ENCODE peak calls at places on chromosome 18, in ten cellular contexts. One of them, this sample, is unnamed.

GRCh38 chr18:61635901-61636528 is 256.8 kb downstream of the RNF152 start:
- DNase-seq in Jurkat, Clone E6-1: peak
- DNase-seq in PC-3: peak
- DNase-seq in left ventricle myocardium inferior: peak
- DNase-seq in psoas muscle: no peak
- DNase-seq in fibroblast of villous mesenchyme: peak
- DNase-seq in MG63: peak
- DNase-seq in pancreas: peak
- DNase-seq in GM23248: peak
- DNase-seq in HCT116: peak
- DNase-seq in this sample: no peak

GRCh38 chr18:30903566-30903965 is 139.0 kb downstream of the DSC3 start:
- DNase-seq in Jurkat, Clone E6-1: no peak
- DNase-seq in PC-3: peak
- DNase-seq in left ventricle myocardium inferior: no peak
- DNase-seq in psoas muscle: no peak
- DNase-seq in fibroblast of villous mesenchyme: no peak
- DNase-seq in MG63: peak
- DNase-seq in pancreas: no peak
- DNase-seq in GM23248: peak
- DNase-seq in HCT116: peak
- DNase-seq in this sample: no peak

GRCh38 chr18:34911081-34911480 is 130.1 kb upstream of the MAPRE2 start:
- DNase-seq in Jurkat, Clone E6-1: no peak
- DNase-seq in PC-3: no peak
- DNase-seq in left ventricle myocardium inferior: no peak
- DNase-seq in psoas muscle: no peak
- DNase-seq in fibroblast of villous mesenchyme: no peak
- DNase-seq in MG63: no peak
- DNase-seq in pancreas: no peak
- DNase-seq in GM23248: no peak
- DNase-seq in HCT116: no peak
- DNase-seq in this sample: no peak

GRCh38 chr18:76979111-76979751 is 153.4 kb downstream of the MBP start:
- DNase-seq in Jurkat, Clone E6-1: no peak
- DNase-seq in PC-3: no peak
- DNase-seq in left ventricle myocardium inferior: no peak
- DNase-seq in psoas muscle: no peak
- DNase-seq in fibroblast of villous mesenchyme: no peak
- DNase-seq in MG63: no peak
- DNase-seq in pancreas: no peak
- DNase-seq in GM23248: no peak
- DNase-seq in HCT116: no peak
- DNase-seq in this sample: no peak

GRCh38 chr18:25817571-25818237 is 272.7 kb downstream of the SS18 start:
- DNase-seq in Jurkat, Clone E6-1: no peak
- DNase-seq in PC-3: no peak
- DNase-seq in left ventricle myocardium inferior: no peak
- DNase-seq in psoas muscle: no peak
- DNase-seq in fibroblast of villous mesenchyme: no peak
- DNase-seq in MG63: no peak
- DNase-seq in pancreas: no peak
- DNase-seq in GM23248: no peak
- DNase-seq in HCT116: no peak
- DNase-seq in this sample: no peak

GRCh38 chr18:25234740-25235345 is 117.1 kb downstream of the ZNF521 start:
- DNase-seq in Jurkat, Clone E6-1: no peak
- DNase-seq in PC-3: no peak
- DNase-seq in left ventricle myocardium inferior: no peak
- DNase-seq in psoas muscle: no peak
- DNase-seq in fibroblast of villous mesenchyme: no peak
- DNase-seq in MG63: no peak
- DNase-seq in pancreas: no peak
- DNase-seq in GM23248: no peak
- DNase-seq in HCT116: no peak
- DNase-seq in this sample: no peak

GRCh38 chr18:50917021-50917420 is 38.1 kb downstream of the ME2 start:
- DNase-seq in Jurkat, Clone E6-1: no peak
- DNase-seq in PC-3: peak
- DNase-seq in left ventricle myocardium inferior: no peak
- DNase-seq in psoas muscle: no peak
- DNase-seq in fibroblast of villous mesenchyme: no peak
- DNase-seq in MG63: no peak
- DNase-seq in pancreas: no peak
- DNase-seq in GM23248: no peak
- DNase-seq in HCT116: no peak
- DNase-seq in this sample: no peak

GRCh38 chr18:62963522-62963921 is 248.2 kb downstream of the PHLPP1 start:
- DNase-seq in Jurkat, Clone E6-1: no peak
- DNase-seq in PC-3: no peak
- DNase-seq in left ventricle myocardium inferior: no peak
- DNase-seq in psoas muscle: no peak
- DNase-seq in fibroblast of villous mesenchyme: peak
- DNase-seq in MG63: no peak
- DNase-seq in pancreas: no peak
- DNase-seq in GM23248: no peak
- DNase-seq in HCT116: no peak
- DNase-seq in this sample: no peak

GRCh38 chr18:22094375-22094767 is 75.0 kb upstream of the GATA6 start:
- DNase-seq in Jurkat, Clone E6-1: no peak
- DNase-seq in PC-3: no peak
- DNase-seq in left ventricle myocardium inferior: no peak
- DNase-seq in psoas muscle: no peak
- DNase-seq in fibroblast of villous mesenchyme: no peak
- DNase-seq in MG63: no peak
- DNase-seq in pancreas: no peak
- DNase-seq in GM23248: no peak
- DNase-seq in HCT116: no peak
- DNase-seq in this sample: no peak

GRCh38 chr18:57437433-57437781 is 2.2 kb downstream of the ONECUT2 start:
- DNase-seq in Jurkat, Clone E6-1: no peak
- DNase-seq in PC-3: no peak
- DNase-seq in left ventricle myocardium inferior: no peak
- DNase-seq in psoas muscle: no peak
- DNase-seq in fibroblast of villous mesenchyme: no peak
- DNase-seq in MG63: no peak
- DNase-seq in pancreas: no peak
- DNase-seq in GM23248: no peak
- DNase-seq in HCT116: no peak
- DNase-seq in this sample: no peak

GRCh38 chr18:28331551-28331950 is 154.6 kb upstream of the CDH2 start:
- DNase-seq in Jurkat, Clone E6-1: no peak
- DNase-seq in PC-3: no peak
- DNase-seq in left ventricle myocardium inferior: no peak
- DNase-seq in psoas muscle: no peak
- DNase-seq in fibroblast of villous mesenchyme: no peak
- DNase-seq in MG63: no peak
- DNase-seq in pancreas: no peak
- DNase-seq in GM23248: no peak
- DNase-seq in HCT116: no peak
- DNase-seq in this sample: no peak

GRCh38 chr18:30601541-30601940 is 441.0 kb downstream of the DSC3 start:
- DNase-seq in Jurkat, Clone E6-1: no peak
- DNase-seq in PC-3: no peak
- DNase-seq in left ventricle myocardium inferior: no peak
- DNase-seq in psoas muscle: no peak
- DNase-seq in fibroblast of villous mesenchyme: no peak
- DNase-seq in MG63: no peak
- DNase-seq in pancreas: no peak
- DNase-seq in GM23248: no peak
- DNase-seq in HCT116: no peak
- DNase-seq in this sample: no peak

GRCh38 chr18:28019425-28020108 is 157.4 kb downstream of the CDH2 start:
- DNase-seq in Jurkat, Clone E6-1: no peak
- DNase-seq in PC-3: peak
- DNase-seq in left ventricle myocardium inferior: no peak
- DNase-seq in psoas muscle: no peak
- DNase-seq in fibroblast of villous mesenchyme: no peak
- DNase-seq in MG63: no peak
- DNase-seq in pancreas: no peak
- DNase-seq in GM23248: no peak
- DNase-seq in HCT116: no peak
- DNase-seq in this sample: no peak

GRCh38 chr18:78586596-78586995 is 393.0 kb upstream of the SALL3 start:
- DNase-seq in Jurkat, Clone E6-1: peak
- DNase-seq in PC-3: no peak
- DNase-seq in left ventricle myocardium inferior: no peak
- DNase-seq in psoas muscle: no peak
- DNase-seq in fibroblast of villous mesenchyme: no peak
- DNase-seq in MG63: no peak
- DNase-seq in pancreas: no peak
- DNase-seq in GM23248: no peak
- DNase-seq in HCT116: no peak
- DNase-seq in this sample: no peak

GRCh38 chr18:27707201-27707600 is 469.7 kb downstream of the CDH2 start:
- DNase-seq in Jurkat, Clone E6-1: no peak
- DNase-seq in PC-3: peak
- DNase-seq in left ventricle myocardium inferior: no peak
- DNase-seq in psoas muscle: no peak
- DNase-seq in fibroblast of villous mesenchyme: peak
- DNase-seq in MG63: no peak
- DNase-seq in pancreas: no peak
- DNase-seq in GM23248: peak
- DNase-seq in HCT116: no peak
- DNase-seq in this sample: no peak

GRCh38 chr18:68763082-68763481 is 34.8 kb upstream of the CCDC102B start:
- DNase-seq in Jurkat, Clone E6-1: no peak
- DNase-seq in PC-3: peak
- DNase-seq in left ventricle myocardium inferior: no peak
- DNase-seq in psoas muscle: no peak
- DNase-seq in fibroblast of villous mesenchyme: no peak
- DNase-seq in MG63: no peak
- DNase-seq in pancreas: no peak
- DNase-seq in GM23248: peak
- DNase-seq in HCT116: no peak
- DNase-seq in this sample: no peak

GRCh38 chr18:3066391-3067079 is 53.6 kb upstream of the LPIN2 start:
- DNase-seq in Jurkat, Clone E6-1: no peak
- DNase-seq in PC-3: no peak
- DNase-seq in left ventricle myocardium inferior: no peak
- DNase-seq in psoas muscle: no peak
- DNase-seq in fibroblast of villous mesenchyme: no peak
- DNase-seq in MG63: no peak
- DNase-seq in pancreas: no peak
- DNase-seq in GM23248: no peak
- DNase-seq in HCT116: no peak
- DNase-seq in this sample: no peak

GRCh38 chr18:13270279-13270911 is 51.8 kb downstream of the LDLRAD4 start:
- DNase-seq in Jurkat, Clone E6-1: no peak
- DNase-seq in PC-3: no peak
- DNase-seq in left ventricle myocardium inferior: no peak
- DNase-seq in psoas muscle: no peak
- DNase-seq in fibroblast of villous mesenchyme: no peak
- DNase-seq in MG63: no peak
- DNase-seq in pancreas: no peak
- DNase-seq in GM23248: no peak
- DNase-seq in HCT116: no peak
- DNase-seq in this sample: no peak

GRCh38 chr18:5457467-5457957 is 86.3 kb downstream of the EPB41L3 start:
- DNase-seq in Jurkat, Clone E6-1: no peak
- DNase-seq in PC-3: no peak
- DNase-seq in left ventricle myocardium inferior: no peak
- DNase-seq in psoas muscle: no peak
- DNase-seq in fibroblast of villous mesenchyme: no peak
- DNase-seq in MG63: no peak
- DNase-seq in pancreas: no peak
- DNase-seq in GM23248: no peak
- DNase-seq in HCT116: no peak
- DNase-seq in this sample: no peak
- H3K4me3 ChIP-seq in Jurkat, Clone E6-1: no peak
- H3K4me3 ChIP-seq in PC-3: no peak
- H3K4me3 ChIP-seq in left ventricle myocardium inferior: no peak
- H3K4me3 ChIP-seq in psoas muscle: no peak
- H3K4me3 ChIP-seq in fibroblast of villous mesenchyme: no peak
- H3K4me3 ChIP-seq in MG63: no peak
- H3K4me3 ChIP-seq in pancreas: no peak
- H3K4me3 ChIP-seq in GM23248: no peak
- H3K4me3 ChIP-seq in HCT116: no peak
- H3K4me3 ChIP-seq in this sample: no peak

GRCh38 chr18:80009661-80010550 is 21.5 kb upstream of the TXNL4A start:
- DNase-seq in Jurkat, Clone E6-1: no peak
- DNase-seq in PC-3: peak
- DNase-seq in left ventricle myocardium inferior: peak
- DNase-seq in psoas muscle: peak
- DNase-seq in fibroblast of villous mesenchyme: peak
- DNase-seq in MG63: peak
- DNase-seq in pancreas: peak
- DNase-seq in GM23248: peak
- DNase-seq in HCT116: peak
- DNase-seq in this sample: no peak
- H3K4me3 ChIP-seq in Jurkat, Clone E6-1: no peak
- H3K4me3 ChIP-seq in PC-3: no peak
- H3K4me3 ChIP-seq in left ventricle myocardium inferior: no peak
- H3K4me3 ChIP-seq in psoas muscle: no peak
- H3K4me3 ChIP-seq in fibroblast of villous mesenchyme: no peak
- H3K4me3 ChIP-seq in MG63: no peak
- H3K4me3 ChIP-seq in pancreas: no peak
- H3K4me3 ChIP-seq in GM23248: peak
- H3K4me3 ChIP-seq in HCT116: no peak
- H3K4me3 ChIP-seq in this sample: no peak

DNA sequence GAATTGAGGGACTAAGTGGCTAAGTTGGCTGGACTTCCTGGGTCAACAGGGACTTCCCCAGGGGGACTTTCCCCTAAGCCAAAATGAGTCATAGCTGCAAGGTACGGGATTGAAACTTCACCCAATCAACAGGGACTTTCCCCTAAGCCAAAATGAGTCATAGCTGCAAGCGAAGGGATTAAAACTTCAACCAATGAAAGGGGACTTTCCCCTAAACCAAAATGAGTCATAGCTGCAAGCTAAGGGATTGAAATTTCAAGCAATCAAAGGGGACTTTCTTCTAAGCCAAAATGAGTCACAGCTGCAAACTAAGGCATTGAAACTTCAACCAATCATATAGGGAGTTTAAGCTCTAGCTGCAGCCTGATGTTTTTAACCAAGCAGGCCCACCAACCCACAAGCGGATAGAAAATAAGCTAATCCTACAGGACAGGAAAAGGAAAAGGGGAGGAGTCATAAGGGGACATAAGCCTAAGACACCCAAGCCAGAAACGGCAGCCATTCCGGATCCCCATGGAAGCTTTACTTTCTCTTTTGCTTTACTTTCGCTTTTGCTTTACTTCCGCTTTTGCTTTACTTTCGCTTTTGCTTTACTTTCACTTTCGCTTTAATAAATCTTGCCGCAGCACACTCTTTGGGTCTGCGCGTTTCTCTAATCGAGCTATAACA is 1375.4 kb upstream of the CELF4 start:
- DNase-seq in Jurkat, Clone E6-1: no peak
- DNase-seq in PC-3: peak
- DNase-seq in left ventricle myocardium inferior: no peak
- DNase-seq in psoas muscle: no peak
- DNase-seq in fibroblast of villous mesenchyme: no peak
- DNase-seq in MG63: peak
- DNase-seq in pancreas: peak
- DNase-seq in GM23248: peak
- DNase-seq in HCT116: peak
- DNase-seq in this sample: no peak
- H3K4me3 ChIP-seq in Jurkat, Clone E6-1: no peak
- H3K4me3 ChIP-seq in PC-3: no peak
- H3K4me3 ChIP-seq in left ventricle myocardium inferior: no peak
- H3K4me3 ChIP-seq in psoas muscle: no peak
- H3K4me3 ChIP-seq in fibroblast of villous mesenchyme: no peak
- H3K4me3 ChIP-seq in MG63: no peak
- H3K4me3 ChIP-seq in pancreas: no peak
- H3K4me3 ChIP-seq in GM23248: no peak
- H3K4me3 ChIP-seq in HCT116: peak
- H3K4me3 ChIP-seq in this sample: no peak

GRCh38 chr18:48441405-48441881 is 32.3 kb upstream of the ZBTB7C start:
- DNase-seq in Jurkat, Clone E6-1: no peak
- DNase-seq in PC-3: no peak
- DNase-seq in left ventricle myocardium inferior: peak
- DNase-seq in psoas muscle: peak
- DNase-seq in fibroblast of villous mesenchyme: no peak
- DNase-seq in MG63: peak
- DNase-seq in pancreas: no peak
- DNase-seq in GM23248: peak
- DNase-seq in HCT116: no peak
- DNase-seq in this sample: no peak
- H3K4me3 ChIP-seq in Jurkat, Clone E6-1: no peak
- H3K4me3 ChIP-seq in PC-3: no peak
- H3K4me3 ChIP-seq in left ventricle myocardium inferior: peak
- H3K4me3 ChIP-seq in psoas muscle: peak
- H3K4me3 ChIP-seq in fibroblast of villous mesenchyme: no peak
- H3K4me3 ChIP-seq in MG63: no peak
- H3K4me3 ChIP-seq in pancreas: no peak
- H3K4me3 ChIP-seq in GM23248: peak
- H3K4me3 ChIP-seq in HCT116: no peak
- H3K4me3 ChIP-seq in this sample: no peak